ENCODE peak calls at places on chromosomes 2 and 18, in four cellular contexts. G, I, A and L are unnamed samples.

GRCh38 chr2:75002007-75002406 is 43.6 kb downstream of the POLE4 start:
- DNase-seq in G (no peak), I (no peak), A (no peak), L (no peak)

GRCh38 chr2:136118819-136119716 is 1.1 kb upstream of the CXCR4 start:
- DNase-seq in G (peak; percentile 74), I (peak; percentile 81), A (peak; percentile 78), L (peak; percentile 81)

GRCh38 chr2:101960903-101961286 is 30.9 kb upstream of the IL1R2 start:
- DNase-seq in G (no peak), I (no peak), A (no peak), L (no peak)

GRCh38 chr2:100237046-100237615 is 85.2 kb downstream of the LONRF2 start:
- DNase-seq in G (no peak), I (no peak), A (no peak), L (no peak)

GRCh38 chr18:2186967-2187366 is 384.3 kb downstream of the METTL4 start:
- DNase-seq in G (no peak), I (no peak), A (no peak), L (no peak)

GRCh38 chr2:17441055-17441771 is 77.0 kb downstream of the RAD51AP2 start:
- DNase-seq in G (no peak), I (no peak), A (no peak), L (no peak)

GRCh38 chr2:237227190-237227988 is 141.7 kb downstream of the COPS8 start:
- DNase-seq in G (no peak), I (no peak), A (no peak), L (no peak)

GRCh38 chr2:88139203-88139702 is 11.4 kb upstream of the FABP1 start:
- DNase-seq in G (no peak), I (no peak), A (no peak), L (no peak)

GRCh38 chr18:40110455-40110854 is 1844.6 kb upstream of the PIK3C3 start:
- DNase-seq in G (no peak), I (no peak), A (no peak), L (no peak)

GRCh38 chr2:101150306-101151140 is 659 bp downstream of the TBC1D8 start:
- DNase-seq in G (no peak), I (peak; percentile 86), A (peak; percentile 8), L (peak; percentile 7)

GRCh38 chr2:79887747-79888374 is 375.0 kb downstream of the CTNNA2 start:
- DNase-seq in G (no peak), I (peak; percentile 50), A (no peak), L (peak; percentile 10)